ENCODE peak calls at places on chromosomes 3 and 15, in seven cellular contexts. D is mammary epithelial cell, R is breast epithelium, L is ascending aorta, G is HCT116, A is stomach, M is PC-3. U is an unnamed sample.

GRCh38 chr15:27826411-27826810 is 272.7 kb downstream of the OCA2 start:
- DNase-seq in D (no peak), R (no peak), L (no peak), G (no peak), A (no peak), M (no peak), U (no peak)

GRCh38 chr3:184531580-184532290 is 29.9 kb upstream of the EPHB3 start:
- DNase-seq in D (no peak), R (no peak), L (no peak), G (no peak), A (no peak), M (no peak), U (no peak)

GRCh38 chr3:80338366-80338765 is 570.6 kb upstream of the ROBO1 start:
- DNase-seq in D (no peak), R (no peak), L (no peak), G (no peak), A (no peak), M (peak; percentile 23), U (no peak)

GRCh38 chr3:41141431-41142164 is 57.7 kb upstream of the CTNNB1 start:
- DNase-seq in D (no peak), R (no peak), L (no peak), G (no peak), A (no peak), M (no peak), U (no peak)

GRCh38 chr15:95290376-95290973 is 1040.0 kb upstream of the NR2F2 start:
- DNase-seq in D (no peak), R (no peak), L (no peak), G (no peak), A (no peak), M (no peak), U (no peak)

GRCh38 chr15:41734079-41734478 is 40.2 kb upstream of the MAPKBP1 start:
- DNase-seq in D (no peak), R (no peak), L (no peak), G (no peak), A (no peak), M (no peak), U (no peak)

GRCh38 chr3:185422677-185423076 is 59.7 kb downstream of the MAP3K13 start:
- DNase-seq in D (no peak), R (no peak), L (no peak), G (no peak), A (no peak), M (no peak), U (no peak)

GRCh38 chr3:159322322-159322939 is 520.6 kb downstream of the MFSD1 start:
- DNase-seq in D (no peak), R (no peak), L (no peak), G (peak; percentile 41), A (no peak), M (peak; percentile 48), U (peak; percentile 23)

GRCh38 chr15:71313806-71314205 is 198.5 kb downstream of the THSD4 start:
- DNase-seq in D (no peak), R (no peak), L (no peak), G (no peak), A (no peak), M (no peak), U (no peak)

GRCh38 chr15:28017423-28017924 is 81.6 kb downstream of the OCA2 start:
- DNase-seq in D (no peak), R (no peak), L (no peak), G (no peak), A (no peak), M (peak; percentile 16), U (peak; percentile 76)

GRCh38 chr15:85767785-85768529 is 26.8 kb downstream of the KLHL25 start:
- DNase-seq in D (no peak), R (no peak), L (no peak), G (no peak), A (no peak), M (no peak), U (no peak)

GRCh38 chr15:58291848-58292247 is 139.9 kb upstream of the LIPC start:
- DNase-seq in D (no peak), R (no peak), L (no peak), G (no peak), A (no peak), M (no peak), U (no peak)

GRCh38 chr3:4740397-4741105 is 238.7 kb upstream of the BHLHE40 start:
- DNase-seq in D (no peak), R (no peak), L (no peak), G (no peak), A (no peak), M (no peak), U (no peak)

GRCh38 chr3:122151480-122151879 is 32.0 kb upstream of the CASR start:
- DNase-seq in D (peak; percentile 66), R (no peak), L (no peak), G (no peak), A (no peak), M (peak; percentile 36), U (no peak)

GRCh38 chr15:38853608-38854007 is 289.0 kb upstream of the RASGRP1 start:
- DNase-seq in D (peak; percentile 24), R (no peak), L (no peak), G (peak; percentile 24), A (no peak), M (peak; percentile 36), U (peak; percentile 19)

GRCh38 chr3:65723011-65723410 is 315.7 kb downstream of the MAGI1 start:
- DNase-seq in D (no peak), R (no peak), L (no peak), G (no peak), A (no peak), M (no peak), U (no peak)

GRCh38 chr3:51982838-51983577 is at the start of gene ACY1:
- DNase-seq in D (peak; percentile 92), R (peak; percentile 79), L (peak; percentile 95), G (peak; percentile 57), A (peak; percentile 92), M (peak; percentile 93), U (peak; percentile 95)

DNA sequence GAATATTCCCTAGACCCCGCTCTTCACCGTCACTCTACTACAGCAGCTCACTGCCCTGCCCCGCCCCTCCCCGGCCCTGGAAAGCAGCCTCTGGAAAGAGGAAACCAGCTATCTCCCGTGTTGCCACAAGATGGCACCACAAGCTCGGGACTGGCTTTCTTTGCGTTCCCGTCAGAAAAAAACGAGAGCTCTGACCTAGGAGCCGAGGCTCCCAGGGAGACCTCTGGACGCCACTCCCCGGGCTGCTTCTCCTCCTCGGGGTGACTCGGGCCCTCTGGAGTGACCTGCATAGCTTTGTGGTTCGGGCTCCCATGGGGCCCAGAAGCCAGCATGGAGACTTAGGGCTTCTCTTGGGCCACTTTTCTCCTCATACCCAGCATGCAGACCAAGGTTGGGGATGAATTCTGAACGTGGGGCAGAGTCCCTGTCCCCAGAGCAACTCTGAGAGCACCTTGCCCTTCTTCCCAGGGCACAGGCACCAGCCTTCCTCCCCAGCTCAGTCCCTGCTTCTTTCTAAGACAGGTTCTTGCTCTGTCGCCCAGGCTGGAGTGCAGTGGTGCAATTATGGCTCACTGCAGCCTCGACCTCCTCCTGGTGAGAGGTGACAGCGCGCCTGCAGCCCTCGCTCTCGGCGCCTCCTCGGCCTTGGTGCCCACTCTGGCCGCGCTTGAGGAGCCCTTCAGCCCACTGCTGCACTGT is 19.0 kb downstream of the STOML1 start:
- DNase-seq in D (peak; percentile 77), R (peak; percentile 82), L (peak; percentile 93), G (no peak), A (peak; percentile 89), M (peak; percentile 89), U (peak; percentile 88)
- H3K4me3 ChIP-seq in D (no peak overlapping the region), R (peak overlapping the region; percentile 26), L (peak overlapping the region; percentile 39), G (peak overlapping the region; percentile 17), A (peak overlapping the region; percentile 25), M (peak overlapping the region; percentile 61), U (peak overlapping the region; percentile 8)

GRCh38 chr15:92693922-92694331 is 38.4 kb upstream of the FAM174B start:
- DNase-seq in D (no peak), R (no peak), L (no peak), G (peak; percentile 34), A (no peak), M (peak; percentile 49), U (peak; percentile 79)
- TF ChIP-seq CTCF in D (peak; percentile 7), R (no peak), L (no peak), G (peak; percentile 40), A (no peak), M (peak; percentile 66), U (peak; percentile 81)

GRCh38 chr15:40093224-40093842 is 15.3 kb downstream of the BMF start:
- DNase-seq in D (no peak), R (no peak), L (no peak), G (no peak), A (no peak), M (peak; percentile 66), U (no peak)
- H3K4me3 ChIP-seq in D (no peak overlapping the region), R (no peak overlapping the region), L (no peak overlapping the region), G (no peak overlapping the region), A (no peak overlapping the region), M (peak overlapping the region; percentile 1), U (no peak overlapping the region)

DNA sequence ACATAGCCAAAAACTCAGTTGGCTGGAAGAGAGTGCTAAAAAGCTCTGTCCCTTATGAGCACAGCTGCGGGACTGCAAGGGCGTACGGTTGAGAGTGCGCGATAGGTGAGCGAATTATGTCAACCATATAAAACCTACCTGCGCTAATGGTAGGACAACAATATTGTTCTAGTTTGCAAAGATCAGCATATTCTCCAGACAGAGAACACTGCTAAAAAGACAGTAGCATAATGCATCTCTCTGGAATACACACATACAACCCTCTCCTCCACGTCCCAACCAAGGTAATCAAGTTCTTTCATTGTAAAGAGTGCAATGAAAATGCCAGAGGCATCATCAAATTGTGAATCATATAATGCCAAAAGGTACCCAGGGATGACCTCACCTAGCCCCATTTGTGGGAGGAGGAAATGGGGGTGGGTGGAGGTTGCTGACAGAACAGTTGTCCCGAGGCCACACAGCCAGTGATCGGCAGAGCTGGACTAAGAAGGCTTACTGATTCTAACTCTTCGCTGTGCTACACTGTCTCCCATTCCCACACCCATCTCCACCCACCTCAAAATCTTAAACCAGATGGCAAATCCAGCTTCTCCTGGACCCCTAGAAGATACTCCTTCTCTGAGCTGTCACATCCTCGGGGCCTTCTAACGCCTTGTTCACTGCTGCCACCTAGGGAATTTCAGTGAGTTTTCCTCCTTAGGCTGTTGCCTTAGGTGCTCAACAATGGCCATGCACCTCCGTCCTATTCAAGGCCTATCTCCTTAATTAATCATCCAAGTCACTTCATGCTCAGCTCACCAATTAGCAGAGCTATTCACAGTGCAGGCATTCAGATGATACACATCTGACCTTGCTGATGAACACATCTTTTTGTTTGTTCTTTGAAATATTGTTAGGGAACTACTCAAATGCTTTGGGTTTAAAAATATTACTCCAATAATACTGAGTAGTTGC is 60.7 kb downstream of the RPL22L1 start:
- DNase-seq in D (peak; percentile 93), R (no peak), L (no peak), G (peak; percentile 56), A (no peak), M (peak; percentile 95), U (peak; percentile 76)
- TF ChIP-seq CTCF in D (peak; percentile 70), R (no peak), L (no peak), G (peak; percentile 72), A (no peak), M (peak; percentile 96), U (peak; percentile 69)

GRCh38 chr3:127820871-127821853 is 1.2 kb downstream of the MGLL start:
- DNase-seq in D (no peak), R (no peak), L (no peak), G (no peak), A (peak; percentile 38), M (peak; percentile 78), U (no peak)
- H3K4me3 ChIP-seq in D (no peak overlapping the region), R (peak overlapping the region; percentile 78), L (peak overlapping the region; percentile 24), G (peak overlapping the region; percentile 23), A (peak overlapping the region; percentile 21), M (peak overlapping the region; percentile 80), U (no peak overlapping the region)

GRCh38 chr3:36741285-36741684 is 23.1 kb downstream of the DCLK3 start:
- DNase-seq in D (peak; percentile 8), R (no peak), L (no peak), G (no peak), A (no peak), M (peak; percentile 30), U (peak; percentile 42)
- TF ChIP-seq CTCF in D (peak; percentile 19), R (no peak), L (no peak), G (no peak), A (no peak), M (peak; percentile 51), U (peak; percentile 60)

U was measured in WERI-Rb-1.